ENCODE peak calls at places on chromosomes 16 and 17, in seven cellular contexts. J is stimulated activated CD8-positive, alpha-beta memory T cell treated with anti-CD3 and anti-CD28 coated beads, Interleukin-12 subunit alpha, Interleukin-12 subunit beta, amount 100 ng/mL, for 4 hours; N is breast epithelium; F is activated CD4-positive, alpha-beta T cell treated with anti-CD3 and anti-CD28 coated beads for 24 hours; H is glutamatergic neuron; B is activated CD8-positive, alpha-beta T cell treated with anti-CD3 and anti-CD28 coated beads, Interleukin-2, amount 10 ng/mL, durations not matched to agents 7 days and 5 days; Q is T-helper 1 cell. K is an unnamed sample.
A peak's percentile ranks its signal among the peaks of the same experiment; 100 is the strongest.

GRCh38 chr16:56932588-56933265 is 785 bp downstream of the HERPUD1 start:
- DNase-seq in B (peak; percentile 59), N (peak; percentile 79), H (peak; percentile 61), J (peak; percentile 17), Q (no peak), F (no peak), K (peak; percentile 57)

GRCh38 chr16:53836680-53837079 is 132.7 kb downstream of the FTO start:
- DNase-seq in B (no peak), N (no peak), H (no peak), F (no peak), J (no peak), Q (no peak), K (no peak)

GRCh38 chr16:59341368-59341767 is 607.3 kb upstream of the GOT2 start:
- DNase-seq in F (no peak), Q (no peak), B (no peak), N (no peak), H (no peak), J (no peak), K (no peak)

GRCh38 chr17:3535253-3535995 is 22.2 kb downstream of the TRPV3 start:
- DNase-seq in J (peak; percentile 15), B (peak; percentile 70), F (peak; percentile 11), N (no peak), Q (no peak), H (peak; percentile 83), K (peak; percentile 25)

GRCh38 chr16:22162658-22163009 is 328 bp downstream of the SDR42E2 start:
- DNase-seq in J (no peak), H (no peak), B (no peak), Q (no peak), F (no peak), N (no peak), K (no peak)

GRCh38 chr17:43532581-43532980 is 13.6 kb downstream of the ETV4 start:
- DNase-seq in Q (no peak), J (no peak), N (peak; percentile 51), F (no peak), H (no peak), B (no peak), K (no peak)

GRCh38 chr16:23500212-23500865 is 10.0 kb downstream of the GGA2 start:
- DNase-seq in N (no peak), B (no peak), Q (no peak), H (no peak), J (no peak), F (no peak), K (no peak)

GRCh38 chr16:13438064-13438463 is 481.9 kb upstream of the ERCC4 start:
- DNase-seq in J (no peak), B (no peak), Q (no peak), N (no peak), H (no peak), F (no peak), K (no peak)

GRCh38 chr16:14585287-14585686 is 44.8 kb downstream of the PARN start:
- DNase-seq in B (no peak), J (no peak), Q (no peak), H (no peak), F (no peak), N (no peak), K (no peak)

GRCh38 chr16:6446370-6446769 is 886.3 kb upstream of the RBFOX1 start:
- DNase-seq in B (no peak), N (no peak), J (no peak), H (no peak), F (no peak), Q (no peak), K (no peak)

GRCh38 chr17:29154516-29155234 is 25.5 kb downstream of the MYO18A start:
- DNase-seq in N (peak; percentile 73), B (no peak), F (no peak), J (no peak), Q (no peak), H (no peak), K (no peak)

GRCh38 chr16:6009151-6009550 is 911.6 kb upstream of the EEF2KMT start:
- DNase-seq in J (no peak), F (no peak), Q (no peak), H (no peak), N (no peak), B (no peak), K (no peak)

GRCh38 chr16:89044394-89045180 is 49.1 kb upstream of the ACSF3 start:
- DNase-seq in H (peak; percentile 47), B (no peak), Q (no peak), F (no peak), J (no peak), N (no peak), K (peak; percentile 12)

GRCh38 chr16:23434380-23434779 is 18.6 kb downstream of the COG7 start:
- DNase-seq in J (no peak), Q (no peak), B (peak; percentile 50), H (no peak), F (no peak), N (no peak), K (peak; percentile 20)

GRCh38 chr17:4583796-4584124 is 569 bp upstream of the SMTNL2 start:
- DNase-seq in F (no peak), J (no peak), Q (no peak), N (no peak), B (no peak), H (peak; percentile 74), K (no peak)

GRCh38 chr16:70685061-70685937 is 554 bp downstream of the MTSS2 start:
- DNase-seq in F (no peak), N (no peak), H (peak; percentile 60), Q (no peak), B (no peak), J (no peak), K (no peak)

GRCh38 chr16:68113059-68113757 is 28.0 kb downstream of the NFATC3 start:
- DNase-seq in Q (no peak), N (no peak), F (no peak), B (no peak), H (no peak), J (no peak), K (no peak)

GRCh38 chr17:4536742-4537411 is 18.3 kb downstream of the MYBBP1A start:
- DNase-seq in Q (no peak), H (peak; percentile 19), F (no peak), B (no peak), N (no peak), J (no peak), K (no peak)

GRCh38 chr17:28345420-28346198 is 10.0 kb downstream of the TNFAIP1 start:
- DNase-seq in J (no peak), B (no peak), Q (no peak), F (no peak), N (no peak), H (no peak), K (no peak)

GRCh38 chr16:2854700-2855309 is 3.2 kb downstream of the PRSS22 start:
- DNase-seq in N (no peak), H (no peak), J (no peak), F (no peak), Q (no peak), B (no peak), K (no peak)

GRCh38 chr17:47316316-47316715 is 7.4 kb upstream of the EFCAB13 start:
- DNase-seq in F (no peak), N (no peak), Q (no peak), B (no peak), H (no peak), J (no peak), K (no peak)

GRCh38 chr16:85261657-85262557 is 149.6 kb upstream of the CIBAR2 start:
- DNase-seq in N (no peak), F (no peak), H (no peak), J (no peak), Q (no peak), B (no peak), K (no peak)

GRCh38 chr16:3656491-3657468 is 2.3 kb downstream of the DNASE1 start:
- DNase-seq in B (no peak), F (no peak), N (no peak), J (no peak), H (no peak), Q (no peak), K (no peak)

GRCh38 chr16:3652373-3653037 is 2.0 kb upstream of the DNASE1 start:
- DNase-seq in B (no peak), J (no peak), N (peak; percentile 35), Q (no peak), F (no peak), H (no peak), K (no peak)

GRCh38 chr16:56625943-56626654 is 518 bp downstream of the MT1E start:
- DNase-seq in J (no peak), B (no peak), Q (no peak), N (no peak), H (no peak), F (no peak), K (no peak)

GRCh38 chr16:58109881-58110280 is 19.3 kb downstream of the CFAP20 start:
- DNase-seq in Q (no peak), N (no peak), F (no peak), B (no peak), H (no peak), J (no peak), K (no peak)

GRCh38 chr17:68011199-68011665 is 15.0 kb upstream of the C17orf58 start:
- DNase-seq in Q (peak; percentile 48), J (peak; percentile 24), N (peak; percentile 64), F (peak; percentile 56), B (peak; percentile 76), H (peak; percentile 81), K (peak; percentile 49)

GRCh38 chr17:74987909-74988711 is 678 bp downstream of the CDR2L start:
- DNase-seq in J (no peak), Q (no peak), N (peak; percentile 79), B (no peak), H (peak; percentile 78), F (no peak), K (peak; percentile 76)

K was measured in BE2C.